ENCODE peak calls at places on chromosomes 4 and X, in ten cellular contexts. G is RCC 7860; A is PC-3; M is SW480; C is naive B cell; J is A549; B is COLO829; Z is astrocyte of the spinal cord; N is H9; O is Jurkat, Clone E6-1. Y is an unnamed sample.
A peak's percentile ranks its signal among the peaks of the same experiment; 100 is the strongest.

GRCh38 chr4:149885896-149886295 is 70.3 kb upstream of the IQCM start:
- DNase-seq in G (peak; percentile 38), A (peak; percentile 23), M (no peak), C (no peak), J (no peak), B (peak; percentile 42), Z (peak; percentile 54), N (no peak), O (no peak), Y (no peak)

GRCh38 chr4:180532691-180533090 is 1710.5 kb upstream of the TENM3 start:
- DNase-seq in G (no peak), A (no peak), M (no peak), C (no peak), J (no peak), B (no peak), Z (no peak), N (no peak), O (no peak), Y (no peak)

GRCh38 chrX:57172544-57172943 is 35.3 kb upstream of the SPIN2A start:
- DNase-seq in G (no peak), A (no peak), M (no peak), C (no peak), J (no peak), B (no peak), Z (no peak), N (no peak), O (no peak), Y (no peak)

GRCh38 chr4:151671541-151672059 is 89.2 kb downstream of the GATB start:
- DNase-seq in G (no peak), A (no peak), M (no peak), C (no peak), J (no peak), B (no peak), Z (no peak), N (no peak), O (peak; percentile 47), Y (no peak)

GRCh38 chr4:144645621-144646522 is at the start of gene HHIP:
- DNase-seq in G (no peak), A (peak; percentile 22), M (no peak), C (peak; percentile 77), J (peak; percentile 15), B (no peak), Z (peak; percentile 90), N (peak; percentile 53), O (peak; percentile 76), Y (peak; percentile 55)

GRCh38 chr4:38857354-38858096 is 908 bp upstream of the TLR6 start:
- DNase-seq in G (peak; percentile 89), A (peak; percentile 84), M (peak; percentile 29), C (peak; percentile 64), J (peak; percentile 67), B (peak; percentile 52), Z (peak; percentile 96), N (no peak), O (no peak), Y (peak; percentile 38)

GRCh38 chrX:119762718-119763117 is 4.3 kb downstream of the SOWAHD start:
- DNase-seq in G (peak; percentile 49), A (no peak), M (no peak), C (no peak), J (no peak), B (no peak), Z (no peak), N (no peak), O (peak; percentile 71), Y (no peak)

GRCh38 chr4:117334451-117335188 is 249.2 kb upstream of the TRAM1L1 start:
- DNase-seq in G (no peak), A (no peak), M (no peak), C (no peak), J (no peak), B (no peak), Z (no peak), N (no peak), O (no peak), Y (peak; percentile 2)

GRCh38 chrX:148309413-148309812 is 191.0 kb upstream of the AFF2 start:
- DNase-seq in G (no peak), A (no peak), M (no peak), C (no peak), J (no peak), B (no peak), Z (no peak), N (no peak), O (no peak), Y (no peak)

GRCh38 chrX:155056877-155057792 is 13.8 kb downstream of the CMC4 start:
- DNase-seq in G (peak; percentile 41), A (peak; percentile 73), M (peak; percentile 63), C (peak; percentile 26), J (peak; percentile 43), B (peak; percentile 74), Z (peak; percentile 72), N (peak; percentile 79), O (peak; percentile 57), Y (peak; percentile 51)

GRCh38 chrX:155966876-155967275 is 30.6 kb upstream of the IL9R start:
- DNase-seq in G (no peak), A (peak; percentile 59), M (peak; percentile 66), C (peak; percentile 18), J (peak; percentile 22), B (peak; percentile 16), Z (no peak), N (peak; percentile 68), O (peak; percentile 83), Y (peak; percentile 28)

Y was measured in GM13977.